ENCODE peak calls at places on chromosomes 12 and 14, in four cellular contexts. One of them, this sample, is unnamed.

GRCh38 chr12:4272014-4272975 is 1.3 kb upstream of the CCND2 start:
- DNase-seq in ACHN: peak; percentile 90
- DNase-seq in T47D: no peak
- DNase-seq in COR-L47: no peak
- DNase-seq in this sample: peak; percentile 24

GRCh38 chr12:82959821-82960220 is 273.1 kb downstream of the TMTC2 start:
- DNase-seq in T47D: peak; percentile 49
- DNase-seq in ACHN: no peak
- DNase-seq in COR-L47: no peak
- DNase-seq in this sample: no peak

GRCh38 chr14:68621400-68622365 is 171.2 kb downstream of the ZFP36L1 start:
- DNase-seq in COR-L47: no peak
- DNase-seq in ACHN: no peak
- DNase-seq in T47D: no peak
- DNase-seq in this sample: peak; percentile 79

GRCh38 chr14:90777830-90778467 is 38.3 kb downstream of the TTC7B start:
- DNase-seq in ACHN: no peak
- DNase-seq in T47D: no peak
- DNase-seq in COR-L47: no peak
- DNase-seq in this sample: no peak

GRCh38 chr14:95480887-95481226 is 35.6 kb downstream of the SYNE3 start:
- DNase-seq in COR-L47: no peak
- DNase-seq in T47D: no peak
- DNase-seq in ACHN: no peak
- DNase-seq in this sample: no peak

GRCh38 chr14:96090441-96091148 is 51.4 kb downstream of the C14orf132 start:
- DNase-seq in T47D: no peak
- DNase-seq in ACHN: no peak
- DNase-seq in COR-L47: peak; percentile 87
- DNase-seq in this sample: peak; percentile 79

GRCh38 chr12:109287811-109288469 is 21.1 kb downstream of the FOXN4 start:
- DNase-seq in COR-L47: no peak
- DNase-seq in T47D: no peak
- DNase-seq in ACHN: no peak
- DNase-seq in this sample: no peak

GRCh38 chr12:106648736-106649135 is 65.9 kb downstream of the RFX4 start:
- DNase-seq in T47D: no peak
- DNase-seq in COR-L47: no peak
- DNase-seq in ACHN: no peak
- DNase-seq in this sample: no peak

GRCh38 chr14:33917664-33918063 is 33.2 kb downstream of the EGLN3 start:
- DNase-seq in COR-L47: no peak
- DNase-seq in ACHN: no peak
- DNase-seq in T47D: no peak
- DNase-seq in this sample: no peak

GRCh38 chr14:70036665-70037064 is 152.1 kb downstream of the SLC8A3 start:
- DNase-seq in ACHN: peak; percentile 13
- DNase-seq in COR-L47: peak; percentile 27
- DNase-seq in T47D: peak; percentile 12
- DNase-seq in this sample: no peak

GRCh38 chr12:25069221-25069620 is 120.3 kb upstream of the BCAT1 start:
- DNase-seq in COR-L47: no peak
- DNase-seq in ACHN: peak; percentile 34
- DNase-seq in T47D: no peak
- DNase-seq in this sample: no peak

GRCh38 chr14:52918486-52918885 is 32.4 kb downstream of the FERMT2 start:
- DNase-seq in ACHN: peak; percentile 34
- DNase-seq in T47D: no peak
- DNase-seq in COR-L47: no peak
- DNase-seq in this sample: peak; percentile 42

GRCh38 chr12:104419717-104420116 is 37.0 kb upstream of the CHST11 start:
- DNase-seq in COR-L47: no peak
- DNase-seq in ACHN: no peak
- DNase-seq in T47D: no peak
- DNase-seq in this sample: no peak

GRCh38 chr14:25041898-25042297 is 8.0 kb downstream of the STXBP6 start:
- DNase-seq in COR-L47: peak; percentile 78
- DNase-seq in ACHN: no peak
- DNase-seq in T47D: no peak
- DNase-seq in this sample: no peak

GRCh38 chr12:6095269-6095668 is 29.2 kb downstream of the VWF start:
- DNase-seq in ACHN: no peak
- DNase-seq in COR-L47: no peak
- DNase-seq in T47D: no peak
- DNase-seq in this sample: no peak

GRCh38 chr12:107917912-107918800 is 143.7 kb downstream of the ASCL4 start:
- DNase-seq in COR-L47: peak; percentile 30
- DNase-seq in T47D: peak; percentile 84
- DNase-seq in ACHN: peak; percentile 43
- DNase-seq in this sample: peak; percentile 19

GRCh38 chr12:17609152-17609551 is 480.8 kb downstream of the RERGL start:
- DNase-seq in T47D: no peak
- DNase-seq in ACHN: no peak
- DNase-seq in COR-L47: no peak
- DNase-seq in this sample: no peak